ENCODE peak calls at places on chromosomes 5 and 9, in four cellular contexts. D is transverse colon, F is psoas muscle, U is kidney. V is an unnamed sample.

GRCh38 chr9:20376042-20376441 is 246.3 kb downstream of the MLLT3 start:
- DNase-seq in F (no peak), U (no peak), D (no peak), V (no peak)

GRCh38 chr9:108850293-108850897 is 5.4 kb downstream of the ACTL7B start:
- DNase-seq in F (no peak), U (no peak), D (no peak), V (no peak)

GRCh38 chr5:6581559-6582426 is 51.1 kb downstream of the NSUN2 start:
- DNase-seq in D (no peak), U (no peak), F (no peak), V (no peak)

GRCh38 chr9:114317665-114318357 is 5.1 kb upstream of the ORM1 start:
- DNase-seq in F (no peak), U (no peak), D (no peak), V (no peak)

GRCh38 chr5:138696501-138696900 is 56.7 kb upstream of the CTNNA1 start:
- DNase-seq in U (no peak), D (no peak), F (no peak), V (no peak)

GRCh38 chr9:88322906-88323566 is 65.2 kb upstream of the SPIN1 start:
- DNase-seq in F (no peak), U (no peak), D (peak; percentile 26), V (no peak)

GRCh38 chr5:93790401-93790800 is 49.0 kb upstream of the POU5F2 start:
- DNase-seq in U (no peak), D (no peak), F (no peak), V (no peak)

GRCh38 chr5:15885156-15885555 is 294.4 kb downstream of the MARCHF11 start:
- DNase-seq in U (no peak), D (no peak), F (no peak), V (no peak)

GRCh38 chr5:178624626-178625546 is 2.0 kb downstream of the CLK4 start:
- DNase-seq in D (no peak), F (no peak), U (no peak), V (no peak)

GRCh38 chr9:3008091-3008490 is 164.2 kb upstream of the PUM3 start:
- DNase-seq in F (no peak), U (no peak), D (no peak), V (no peak)

GRCh38 chr9:80197661-80198060 is 625.9 kb downstream of the TLE4 start:
- DNase-seq in D (no peak), U (no peak), F (no peak), V (no peak)

GRCh38 chr5:63686938-63687337 is 275.3 kb downstream of the HTR1A start:
- DNase-seq in D (no peak), F (no peak), U (no peak), V (no peak)

GRCh38 chr5:55600536-55601208 is 65.9 kb upstream of the PLPP1 start:
- DNase-seq in D (no peak), U (no peak), F (no peak), V (no peak)

GRCh38 chr5:154309361-154309725 is 118.8 kb downstream of the GALNT10 start:
- DNase-seq in U (no peak), D (no peak), F (no peak), V (no peak)

GRCh38 chr5:168978500-168978899 is 322.4 kb downstream of the SLIT3 start:
- DNase-seq in U (no peak), F (no peak), D (no peak), V (no peak)

GRCh38 chr5:135317286-135317685 is 81.7 kb downstream of the MACROH2A1 start:
- DNase-seq in U (no peak), F (no peak), D (no peak), V (no peak)

GRCh38 chr9:123299558-123300126 is 31.3 kb upstream of the STRBP start:
- DNase-seq in D (no peak), U (peak; percentile 27), F (no peak), V (no peak)

GRCh38 chr5:88889165-88890069 is 6.4 kb upstream of the MEF2C start:
- DNase-seq in U (peak; percentile 85), F (peak; percentile 72), D (peak; percentile 62), V (no peak)

GRCh38 chr5:142215915-142216681 is 107.5 kb downstream of the NDFIP1 start:
- DNase-seq in F (peak; percentile 74), U (peak; percentile 85), D (peak; percentile 47), V (peak; percentile 48)

GRCh38 chr9:136326061-136326776 is 1.1 kb upstream of the GPSM1 start:
- DNase-seq in F (no peak), D (no peak), U (peak; percentile 75), V (no peak)

GRCh38 chr9:125654121-125654520 is 52.9 kb downstream of the MAPKAP1 start:
- DNase-seq in D (no peak), F (no peak), U (no peak), V (no peak)

GRCh38 chr5:80284720-80285119 is 28.9 kb upstream of the SERINC5 start:
- DNase-seq in F (no peak), D (no peak), U (no peak), V (no peak)

GRCh38 chr5:82910905-82911304 is 166.3 kb downstream of the TMEM167A start:
- DNase-seq in U (no peak), F (no peak), D (no peak), V (no peak)

GRCh38 chr9:81827616-81828296 is 100.5 kb upstream of the SPATA31D4 start:
- DNase-seq in F (no peak), D (no peak), U (no peak), V (no peak)

GRCh38 chr5:96629774-96630173 is 32.4 kb upstream of the CAST start:
- DNase-seq in F (no peak), U (no peak), D (no peak), V (no peak)

GRCh38 chr9:7328453-7328852 is 471.1 kb downstream of the DMAC1 start:
- DNase-seq in F (no peak), U (no peak), D (no peak), V (no peak)

GRCh38 chr9:118059520-118060278 is 355.5 kb downstream of the TLR4 start:
- DNase-seq in F (no peak), D (no peak), U (no peak), V (no peak)

GRCh38 chr5:56264417-56265025 is 31.4 kb upstream of the ANKRD55 start:
- DNase-seq in F (no peak), D (no peak), U (no peak), V (no peak)

GRCh38 chr5:115431116-115431515 is 113.5 kb downstream of the FEM1C start:
- DNase-seq in D (no peak), F (no peak), U (no peak), V (no peak)
- H3K4me1 ChIP-seq in D (no peaks in the 10 kb centered on the region), F (peaks cover 17% of the 10 kb centered on the region), U (no peaks in the 10 kb centered on the region), V (peaks cover 5% of the 10 kb centered on the region)

GRCh38 chr9:35689601-35690446 is at the start of gene TPM2:
- DNase-seq in U (peak; percentile 95), D (peak; percentile 73), F (peak; percentile 71), V (peak; percentile 62)

GRCh38 chr9:35689351-35689600 is 449 bp downstream of the TPM2 start:
- DNase-seq in F (no peak), D (no peak), U (no peak), V (no peak)

GRCh38 chr9:35691757-35692301 is 2.1 kb upstream of the TPM2 start:
- DNase-seq in F (no peak), U (peak; percentile 63), D (no peak), V (peak; percentile 39)

GRCh38 chr9:35691325-35691631 is 1.6 kb upstream of the TPM2 start:
- DNase-seq in U (no peak), F (no peak), D (no peak), V (no peak)

DNA sequence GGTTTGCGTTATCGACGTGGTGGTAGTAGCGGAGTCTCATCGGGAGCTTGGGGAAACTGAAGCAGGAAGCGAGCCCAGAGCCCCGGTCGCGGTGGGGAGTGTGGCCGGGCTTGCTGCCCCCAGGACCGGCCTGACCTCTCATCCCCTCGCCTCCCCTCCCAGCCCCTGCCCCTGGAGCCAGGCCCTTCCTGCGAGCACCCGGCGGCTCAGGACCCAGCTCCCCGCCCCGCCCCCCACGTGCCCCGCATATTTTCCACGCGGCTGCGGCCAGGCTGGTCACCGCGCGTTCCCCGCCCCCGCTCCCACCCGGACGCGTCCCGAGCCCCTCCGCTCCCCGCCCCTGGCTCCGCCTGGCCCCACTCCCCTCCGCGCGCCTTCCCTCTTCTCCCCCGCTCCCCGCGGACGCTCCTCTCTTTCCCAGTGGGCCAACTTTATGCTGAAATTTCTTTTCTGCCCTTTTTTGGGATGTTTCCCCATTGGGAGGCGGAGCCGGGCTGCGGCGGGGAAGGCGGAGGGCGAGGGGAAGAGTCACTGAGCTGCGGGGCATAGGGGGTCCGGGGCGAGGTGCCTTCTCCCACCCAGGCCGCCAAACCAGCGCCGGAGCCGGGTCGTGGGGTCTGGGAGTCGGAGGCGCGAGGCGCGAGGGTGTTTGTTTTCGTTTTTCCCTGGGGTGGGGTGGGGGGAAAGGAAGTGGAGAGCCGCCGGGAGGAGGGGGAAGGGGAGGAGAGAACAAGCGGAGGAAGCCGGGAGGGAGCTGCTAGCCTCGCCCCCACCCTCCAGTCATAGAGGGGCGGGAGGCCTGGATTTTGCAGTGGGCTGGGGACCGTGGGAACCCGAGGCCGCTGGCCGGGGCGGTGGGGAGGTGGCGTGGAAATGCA is 961 bp upstream of the TPM2 start:
- DNase-seq in U (peak; percentile 95), F (peak; percentile 86), D (peak; percentile 79), V (peak; percentile 70)
- H3K27ac ChIP-seq in U (peak overlapping the region; percentile 95), F (peak overlapping the region; percentile 100), D (peak overlapping the region; percentile 85), V (peak overlapping the region; percentile 99)

DNA sequence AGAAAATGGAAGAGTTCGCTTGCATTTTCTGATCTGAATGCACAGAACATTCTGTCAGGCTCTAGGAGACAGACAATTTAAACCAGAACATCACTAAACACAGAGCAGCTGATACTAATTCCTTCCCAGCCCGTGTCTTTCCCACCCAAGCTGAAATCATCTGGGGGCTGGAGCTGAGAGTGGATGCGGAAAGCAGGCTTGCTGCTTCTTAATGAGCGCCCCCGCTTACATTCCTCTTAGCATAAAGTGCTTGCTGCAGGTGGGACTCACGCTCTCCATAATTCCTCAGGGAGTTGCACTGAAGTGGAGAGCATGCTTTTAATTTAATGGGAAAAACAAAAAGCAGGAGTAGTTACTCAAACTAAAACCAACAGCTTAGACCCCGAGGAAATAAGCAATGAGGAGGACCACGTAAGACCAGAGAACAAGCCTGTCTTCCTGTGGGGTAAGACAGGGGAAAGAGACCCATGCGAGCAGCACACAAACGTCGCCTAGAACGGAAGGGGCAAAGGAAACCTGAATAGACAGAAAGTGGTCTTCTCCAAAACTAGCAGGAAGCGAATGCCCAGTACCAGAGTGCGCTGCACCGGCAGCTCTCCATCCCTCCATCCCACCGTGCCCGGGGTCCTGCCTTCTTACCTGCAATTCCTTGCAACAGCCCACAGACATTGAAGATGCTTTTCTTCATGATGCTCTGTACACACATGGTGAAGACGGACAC is 139.3 kb downstream of the LHFPL2 start:
- DNase-seq in D (no peak), U (no peak), F (no peak), V (no peak)
- H3K4me3 ChIP-seq in D (peak overlapping the region; percentile 54), U (peak overlapping the region; percentile 52), F (peak overlapping the region; percentile 70), V (peak overlapping the region; percentile 73)

GRCh38 chr5:172800088-172800551 is 29.1 kb upstream of the DUSP1 start:
- DNase-seq in D (peak; percentile 58), F (peak; percentile 67), U (peak; percentile 77), V (peak; percentile 54)

GRCh38 chr5:172798422-172799215 is 27.6 kb upstream of the DUSP1 start:
- DNase-seq in U (no peak), F (peak; percentile 38), D (peak; percentile 45), V (peak; percentile 46)

GRCh38 chr5:172797800-172798199 is 26.8 kb upstream of the DUSP1 start:
- DNase-seq in U (no peak), D (no peak), F (no peak), V (no peak)

GRCh38 chr5:172801184-172801671 is 30.2 kb upstream of the DUSP1 start:
- DNase-seq in D (no peak), F (no peak), U (no peak), V (peak; percentile 46)

DNA sequence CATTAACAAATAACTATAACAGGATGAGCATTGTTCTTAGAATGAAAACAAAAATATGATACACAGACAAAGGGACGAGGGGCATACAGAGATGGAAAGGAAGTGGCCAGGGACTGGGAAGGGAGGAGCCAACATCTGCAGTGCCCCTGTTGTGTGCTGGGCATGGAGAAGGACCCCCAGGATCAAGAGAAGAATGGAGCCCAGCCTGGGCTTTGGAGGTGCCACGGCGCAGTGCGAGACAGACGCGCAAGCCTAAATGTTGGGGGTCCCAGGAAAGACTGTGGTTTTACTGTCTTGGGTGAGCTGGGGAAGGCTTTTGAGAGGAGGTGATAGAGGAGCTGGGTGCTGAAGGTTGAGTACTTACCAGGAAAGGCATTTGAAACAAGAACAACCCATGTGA is 28.4 kb upstream of the DUSP1 start:
- DNase-seq in U (no peak), F (no peak), D (no peak), V (no peak)
- H3K4me1 ChIP-seq in U (no peaks in the 10 kb centered on the region), F (peaks cover 20% of the 10 kb centered on the region), D (no peaks in the 10 kb centered on the region), V (peaks cover 35% of the 10 kb centered on the region)

V was measured in thoracic aorta.